ENCODE peak calls at places on chromosomes 13 and 19, in eight cellular contexts. One of them, this sample, is unnamed.

GRCh38 chr13:25904830-25905229 is 147.0 kb downstream of the SHISA2 start:
- DNase-seq in left colon: no peak
- DNase-seq in mesothelial cell of epicardium: no peak
- DNase-seq in natural killer cell treated with Interleukin-12 subunit alpha and Interleukin-12 subunit beta and Interleukin-15 and Interleukin-18, amount 100 ng/mL, for 72 hours: no peak
- DNase-seq in NCI-H2171: no peak
- DNase-seq in T47D: no peak
- DNase-seq in heart left ventricle: no peak
- DNase-seq in GM19239: no peak
- DNase-seq in this sample: no peak

GRCh38 chr13:50843256-50844043 is at the start of gene DLEU7:
- DNase-seq in left colon: no peak
- DNase-seq in mesothelial cell of epicardium: no peak
- DNase-seq in natural killer cell treated with Interleukin-12 subunit alpha and Interleukin-12 subunit beta and Interleukin-15 and Interleukin-18, amount 100 ng/mL, for 72 hours: no peak
- DNase-seq in NCI-H2171: no peak
- DNase-seq in T47D: no peak
- DNase-seq in heart left ventricle: no peak
- DNase-seq in GM19239: no peak
- DNase-seq in this sample: no peak

GRCh38 chr13:87344176-87344575 is 327.0 kb upstream of the SLITRK5 start:
- DNase-seq in left colon: no peak
- DNase-seq in mesothelial cell of epicardium: no peak
- DNase-seq in natural killer cell treated with Interleukin-12 subunit alpha and Interleukin-12 subunit beta and Interleukin-15 and Interleukin-18, amount 100 ng/mL, for 72 hours: no peak
- DNase-seq in NCI-H2171: no peak
- DNase-seq in T47D: no peak
- DNase-seq in heart left ventricle: no peak
- DNase-seq in GM19239: no peak
- DNase-seq in this sample: peak

GRCh38 chr13:50589139-50589538 is 254.4 kb downstream of the DLEU7 start:
- DNase-seq in left colon: no peak
- DNase-seq in mesothelial cell of epicardium: no peak
- DNase-seq in natural killer cell treated with Interleukin-12 subunit alpha and Interleukin-12 subunit beta and Interleukin-15 and Interleukin-18, amount 100 ng/mL, for 72 hours: no peak
- DNase-seq in NCI-H2171: no peak
- DNase-seq in T47D: no peak
- DNase-seq in heart left ventricle: no peak
- DNase-seq in GM19239: no peak
- DNase-seq in this sample: peak

GRCh38 chr19:2255982-2256685 is at the start of gene JSRP1:
- DNase-seq in left colon: no peak
- DNase-seq in mesothelial cell of epicardium: no peak
- DNase-seq in natural killer cell treated with Interleukin-12 subunit alpha and Interleukin-12 subunit beta and Interleukin-15 and Interleukin-18, amount 100 ng/mL, for 72 hours: no peak
- DNase-seq in NCI-H2171: no peak
- DNase-seq in T47D: no peak
- DNase-seq in heart left ventricle: no peak
- DNase-seq in GM19239: no peak
- DNase-seq in this sample: no peak

GRCh38 chr13:109344552-109345157 is 441.7 kb downstream of the IRS2 start:
- DNase-seq in left colon: no peak
- DNase-seq in mesothelial cell of epicardium: no peak
- DNase-seq in natural killer cell treated with Interleukin-12 subunit alpha and Interleukin-12 subunit beta and Interleukin-15 and Interleukin-18, amount 100 ng/mL, for 72 hours: no peak
- DNase-seq in NCI-H2171: no peak
- DNase-seq in T47D: no peak
- DNase-seq in heart left ventricle: no peak
- DNase-seq in GM19239: no peak
- DNase-seq in this sample: peak

GRCh38 chr19:10724573-10725071 is 6.7 kb downstream of the DNM2 start:
- DNase-seq in left colon: no peak
- DNase-seq in mesothelial cell of epicardium: no peak
- DNase-seq in natural killer cell treated with Interleukin-12 subunit alpha and Interleukin-12 subunit beta and Interleukin-15 and Interleukin-18, amount 100 ng/mL, for 72 hours: peak
- DNase-seq in NCI-H2171: no peak
- DNase-seq in T47D: no peak
- DNase-seq in heart left ventricle: no peak
- DNase-seq in GM19239: no peak
- DNase-seq in this sample: no peak

GRCh38 chr13:76791290-76791664 is 94.9 kb downstream of the KCTD12 start:
- DNase-seq in left colon: no peak
- DNase-seq in mesothelial cell of epicardium: no peak
- DNase-seq in natural killer cell treated with Interleukin-12 subunit alpha and Interleukin-12 subunit beta and Interleukin-15 and Interleukin-18, amount 100 ng/mL, for 72 hours: no peak
- DNase-seq in NCI-H2171: no peak
- DNase-seq in T47D: no peak
- DNase-seq in heart left ventricle: no peak
- DNase-seq in GM19239: no peak
- DNase-seq in this sample: no peak

GRCh38 chr13:75357576-75358295 is 124.2 kb downstream of the TBC1D4 start:
- DNase-seq in left colon: no peak
- DNase-seq in mesothelial cell of epicardium: no peak
- DNase-seq in natural killer cell treated with Interleukin-12 subunit alpha and Interleukin-12 subunit beta and Interleukin-15 and Interleukin-18, amount 100 ng/mL, for 72 hours: no peak
- DNase-seq in NCI-H2171: peak
- DNase-seq in T47D: no peak
- DNase-seq in heart left ventricle: no peak
- DNase-seq in GM19239: peak
- DNase-seq in this sample: peak

GRCh38 chr13:44045179-44045562 is 165.5 kb downstream of the LACC1 start:
- DNase-seq in left colon: no peak
- DNase-seq in mesothelial cell of epicardium: no peak
- DNase-seq in natural killer cell treated with Interleukin-12 subunit alpha and Interleukin-12 subunit beta and Interleukin-15 and Interleukin-18, amount 100 ng/mL, for 72 hours: no peak
- DNase-seq in NCI-H2171: no peak
- DNase-seq in T47D: no peak
- DNase-seq in heart left ventricle: no peak
- DNase-seq in GM19239: no peak
- DNase-seq in this sample: no peak

GRCh38 chr19:38850976-38851621 is 1.3 kb upstream of the HNRNPL start:
- DNase-seq in left colon: peak
- DNase-seq in mesothelial cell of epicardium: no peak
- DNase-seq in natural killer cell treated with Interleukin-12 subunit alpha and Interleukin-12 subunit beta and Interleukin-15 and Interleukin-18, amount 100 ng/mL, for 72 hours: no peak
- DNase-seq in NCI-H2171: no peak
- DNase-seq in T47D: no peak
- DNase-seq in heart left ventricle: peak
- DNase-seq in GM19239: no peak
- DNase-seq in this sample: no peak

GRCh38 chr13:46698015-46698414 is 98.9 kb downstream of the ESD start:
- DNase-seq in left colon: no peak
- DNase-seq in mesothelial cell of epicardium: no peak
- DNase-seq in natural killer cell treated with Interleukin-12 subunit alpha and Interleukin-12 subunit beta and Interleukin-15 and Interleukin-18, amount 100 ng/mL, for 72 hours: no peak
- DNase-seq in NCI-H2171: no peak
- DNase-seq in T47D: no peak
- DNase-seq in heart left ventricle: peak
- DNase-seq in GM19239: no peak
- DNase-seq in this sample: no peak

GRCh38 chr13:74026753-74027152 is 107.5 kb downstream of the KLF12 start:
- DNase-seq in left colon: peak
- DNase-seq in mesothelial cell of epicardium: no peak
- DNase-seq in natural killer cell treated with Interleukin-12 subunit alpha and Interleukin-12 subunit beta and Interleukin-15 and Interleukin-18, amount 100 ng/mL, for 72 hours: peak
- DNase-seq in NCI-H2171: no peak
- DNase-seq in T47D: no peak
- DNase-seq in heart left ventricle: no peak
- DNase-seq in GM19239: peak
- DNase-seq in this sample: peak

GRCh38 chr19:4052114-4052992 is 14.3 kb downstream of the ZBTB7A start:
- DNase-seq in left colon: peak
- DNase-seq in mesothelial cell of epicardium: no peak
- DNase-seq in natural killer cell treated with Interleukin-12 subunit alpha and Interleukin-12 subunit beta and Interleukin-15 and Interleukin-18, amount 100 ng/mL, for 72 hours: peak
- DNase-seq in NCI-H2171: no peak
- DNase-seq in T47D: no peak
- DNase-seq in heart left ventricle: peak
- DNase-seq in GM19239: no peak
- DNase-seq in this sample: no peak

GRCh38 chr13:94056362-94056990 is 423.0 kb downstream of the DCT start:
- DNase-seq in left colon: no peak
- DNase-seq in mesothelial cell of epicardium: no peak
- DNase-seq in natural killer cell treated with Interleukin-12 subunit alpha and Interleukin-12 subunit beta and Interleukin-15 and Interleukin-18, amount 100 ng/mL, for 72 hours: no peak
- DNase-seq in NCI-H2171: no peak
- DNase-seq in T47D: no peak
- DNase-seq in heart left ventricle: no peak
- DNase-seq in GM19239: no peak
- DNase-seq in this sample: no peak

GRCh38 chr13:103883152-103883551 is 816.9 kb upstream of the SLC10A2 start:
- DNase-seq in left colon: peak
- DNase-seq in mesothelial cell of epicardium: peak
- DNase-seq in natural killer cell treated with Interleukin-12 subunit alpha and Interleukin-12 subunit beta and Interleukin-15 and Interleukin-18, amount 100 ng/mL, for 72 hours: no peak
- DNase-seq in NCI-H2171: peak
- DNase-seq in T47D: peak
- DNase-seq in heart left ventricle: peak
- DNase-seq in GM19239: no peak
- DNase-seq in this sample: peak

GRCh38 chr13:113560645-113561416 is 23.7 kb upstream of the TFDP1 start:
- DNase-seq in left colon: no peak
- DNase-seq in mesothelial cell of epicardium: no peak
- DNase-seq in natural killer cell treated with Interleukin-12 subunit alpha and Interleukin-12 subunit beta and Interleukin-15 and Interleukin-18, amount 100 ng/mL, for 72 hours: no peak
- DNase-seq in NCI-H2171: no peak
- DNase-seq in T47D: no peak
- DNase-seq in heart left ventricle: no peak
- DNase-seq in GM19239: no peak
- DNase-seq in this sample: no peak

GRCh38 chr19:2476451-2477140 is 669 bp downstream of the GADD45B start:
- DNase-seq in left colon: peak
- DNase-seq in mesothelial cell of epicardium: no peak
- DNase-seq in natural killer cell treated with Interleukin-12 subunit alpha and Interleukin-12 subunit beta and Interleukin-15 and Interleukin-18, amount 100 ng/mL, for 72 hours: peak
- DNase-seq in NCI-H2171: no peak
- DNase-seq in T47D: no peak
- DNase-seq in heart left ventricle: peak
- DNase-seq in GM19239: no peak
- DNase-seq in this sample: no peak

GRCh38 chr19:30073152-30074000 is 131.3 kb downstream of the URI1 start:
- DNase-seq in left colon: no peak
- DNase-seq in mesothelial cell of epicardium: no peak
- DNase-seq in natural killer cell treated with Interleukin-12 subunit alpha and Interleukin-12 subunit beta and Interleukin-15 and Interleukin-18, amount 100 ng/mL, for 72 hours: no peak
- DNase-seq in NCI-H2171: no peak
- DNase-seq in T47D: no peak
- DNase-seq in heart left ventricle: no peak
- DNase-seq in GM19239: no peak
- DNase-seq in this sample: no peak

GRCh38 chr13:22108283-22108897 is 437.5 kb downstream of the FGF9 start:
- DNase-seq in left colon: no peak
- DNase-seq in mesothelial cell of epicardium: no peak
- DNase-seq in natural killer cell treated with Interleukin-12 subunit alpha and Interleukin-12 subunit beta and Interleukin-15 and Interleukin-18, amount 100 ng/mL, for 72 hours: no peak
- DNase-seq in NCI-H2171: no peak
- DNase-seq in T47D: no peak
- DNase-seq in heart left ventricle: no peak
- DNase-seq in GM19239: no peak
- DNase-seq in this sample: no peak

GRCh38 chr19:53102701-53103140 is 501 bp downstream of the ZNF160 start:
- DNase-seq in left colon: peak
- DNase-seq in mesothelial cell of epicardium: no peak
- DNase-seq in natural killer cell treated with Interleukin-12 subunit alpha and Interleukin-12 subunit beta and Interleukin-15 and Interleukin-18, amount 100 ng/mL, for 72 hours: no peak
- DNase-seq in NCI-H2171: peak
- DNase-seq in T47D: peak
- DNase-seq in heart left ventricle: peak
- DNase-seq in GM19239: peak
- DNase-seq in this sample: peak